ENCODE peak calls at places on chromosomes 5 and 9, in ten cellular contexts. J is transverse colon, G is GM12878, U is prostate gland, V is spleen, W is sigmoid colon, K is HCT116, Q is upper lobe of left lung, Y is Panc1, L is breast epithelium. Z is an unnamed sample. For H3K4me1, the result is how much of the 10 kb centered on the place peaks cover.

GRCh38 chr9:26779072-26779471 is 113.5 kb downstream of the CAAP1 start:
- DNase-seq in U (no peak), J (no peak), G (no peak), L (no peak), W (no peak), Q (no peak), V (no peak), Y (no peak), K (peak), Z (no peak)

GRCh38 chr9:109001275-109001676 is 12.0 kb downstream of the CTNNAL1 start:
- DNase-seq in W (no peak), U (no peak), K (peak), Q (no peak), L (no peak), Y (no peak), G (no peak), V (no peak), J (no peak), Z (no peak)

GRCh38 chr5:172758077-172758835 is 12.7 kb downstream of the DUSP1 start:
- DNase-seq in W (peak), V (peak), J (no peak), L (no peak), Q (no peak), Y (no peak), G (no peak), U (no peak), K (no peak), Z (peak)

GRCh38 chr5:23675456-23675855 is 168.0 kb downstream of the PRDM9 start:
- DNase-seq in Y (no peak), U (no peak), G (no peak), W (no peak), K (no peak), V (no peak), L (no peak), Q (no peak), J (no peak), Z (no peak)

GRCh38 chr9:85045271-85045670 is 375.7 kb downstream of the NTRK2 start:
- DNase-seq in W (no peak), G (no peak), L (no peak), Q (no peak), V (no peak), K (no peak), Y (peak), J (peak), U (no peak), Z (no peak)

GRCh38 chr5:119743927-119744326 is 114.6 kb downstream of the FAM170A start:
- DNase-seq in L (no peak), Q (no peak), V (no peak), J (no peak), K (peak), W (no peak), Y (peak), U (no peak), G (peak), Z (peak)

GRCh38 chr5:132714456-132715307 is 22.7 kb downstream of the KIF3A start:
- DNase-seq in U (no peak), Q (no peak), K (no peak), Y (no peak), W (no peak), J (no peak), G (no peak), V (no peak), L (no peak), Z (peak)

GRCh38 chr9:129722913-129723312 is 29.9 kb downstream of the PTGES start:
- DNase-seq in Q (no peak), L (no peak), G (no peak), W (no peak), U (no peak), V (no peak), Y (no peak), K (no peak), J (no peak), Z (no peak)

GRCh38 chr5:121503111-121503840 is 348.4 kb upstream of the FTMT start:
- DNase-seq in W (no peak), L (no peak), U (peak), V (no peak), J (peak), Q (no peak), Y (no peak), G (no peak), K (peak), Z (peak)

GRCh38 chr9:115411993-115412452 is 294.1 kb upstream of the TNC start:
- DNase-seq in Q (no peak), U (no peak), G (no peak), W (no peak), K (no peak), Y (no peak), J (no peak), V (no peak), L (no peak), Z (no peak)

GRCh38 chr5:181221792-181222629 is 1.1 kb upstream of the TRIM41 start:
- DNase-seq in Y (peak), Q (peak), K (peak), L (peak), U (peak), V (peak), W (peak), G (peak), J (peak), Z (peak)

GRCh38 chr5:61752588-61752987 is 420.5 kb downstream of the ZSWIM6 start:
- DNase-seq in U (no peak), Q (no peak), J (no peak), V (no peak), K (no peak), W (no peak), L (no peak), Y (no peak), G (no peak), Z (no peak)

GRCh38 chr9:123268240-123268949 is at the start of gene STRBP:
- DNase-seq in Y (peak), Q (peak), V (peak), G (peak), W (peak), L (peak), U (peak), J (peak), K (peak), Z (peak)

GRCh38 chr5:76081811-76082783 is 1.1 kb upstream of the SV2C start:
- DNase-seq in L (no peak), G (no peak), Q (peak), U (no peak), K (no peak), Y (no peak), W (no peak), J (no peak), V (peak), Z (peak)

GRCh38 chr5:76085286-76085579 is 2.0 kb downstream of the SV2C start:
- DNase-seq in J (no peak), Y (no peak), Q (no peak), G (no peak), K (no peak), W (no peak), L (no peak), U (no peak), V (no peak), Z (no peak)

GRCh38 chr5:76084496-76085285 is 1.5 kb downstream of the SV2C start:
- DNase-seq in V (peak), J (no peak), Y (no peak), G (no peak), Q (peak), L (no peak), W (no peak), U (no peak), K (no peak), Z (peak)

GRCh38 chr5:76083555-76084495 is 642 bp downstream of the SV2C start:
- DNase-seq in V (peak), U (no peak), L (no peak), G (no peak), K (no peak), J (no peak), Q (peak), W (no peak), Y (no peak), Z (peak)

DNA sequence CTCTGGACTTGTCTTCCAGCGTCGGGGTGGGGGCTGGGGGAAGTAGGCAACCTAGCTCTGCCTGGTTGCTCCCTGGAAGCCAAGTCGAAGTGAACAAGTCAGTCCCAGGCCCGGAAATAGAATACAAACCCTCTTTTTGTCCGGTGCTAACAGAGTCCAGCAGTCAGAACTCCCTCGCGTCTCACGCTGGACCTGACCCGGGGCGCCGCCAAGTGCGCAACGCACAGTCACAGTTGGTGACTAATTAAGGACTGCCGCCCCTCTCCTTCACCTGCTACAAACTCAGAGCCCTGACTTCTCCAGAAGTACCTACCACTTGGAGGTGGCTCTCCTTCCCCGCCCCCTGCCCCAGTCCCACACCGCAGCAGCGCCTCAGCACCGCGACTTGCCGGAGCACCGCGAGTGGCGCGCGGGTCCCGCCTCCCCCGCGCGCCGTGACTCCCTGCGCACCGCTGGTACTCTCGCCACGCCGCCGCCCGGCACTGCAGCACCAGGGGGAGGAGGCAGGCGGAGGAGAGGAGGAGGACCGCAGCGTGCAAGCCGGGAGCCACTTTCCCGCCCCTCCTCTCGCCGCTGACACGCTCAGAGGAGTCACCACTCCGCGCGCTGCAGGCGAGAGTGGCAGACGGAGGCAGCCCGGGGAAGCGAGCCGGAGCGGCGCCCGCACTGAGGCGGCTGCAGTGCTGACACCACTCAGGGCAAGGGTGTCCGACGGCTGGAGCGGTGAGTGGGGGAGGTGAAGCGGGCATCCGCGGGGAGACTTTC is at the start of gene SV2C:
- DNase-seq in G (no peak), J (peak), K (no peak), U (no peak), L (no peak), W (no peak), Y (no peak), V (peak), Q (peak), Z (peak)
- TF ChIP-seq POLR2AphosphoS5 in G (no peak), J (no peak), K (no peak), U (no peak), L (no peak), W (no peak), Y (no peak), V (no peak), Q (no peak), Z (no peak)

GRCh38 chr9:70408393-70409040 is 5.9 kb downstream of the KLF9 start:
- DNase-seq in V (no peak), Y (no peak), W (peak), U (no peak), J (no peak), G (no peak), Q (no peak), K (no peak), L (no peak), Z (peak)
- H3K4me1 ChIP-seq in V (half or more), Y (under half), W (half or more), U (under half), J (half or more), G (under half), Q (half or more), K (under half), L (under half), Z (under half)

GRCh38 chr9:81814404-81814793 is 113.8 kb upstream of the SPATA31D4 start:
- DNase-seq in V (no peak), Q (no peak), W (no peak), U (no peak), G (no peak), K (no peak), Y (no peak), L (no peak), J (no peak), Z (peak)
- TF ChIP-seq POLR2AphosphoS5 in V (no peak), Q (no peak), W (no peak), U (peak), G (no peak), K (no peak), Y (no peak), L (no peak), J (no peak), Z (no peak)

DNA sequence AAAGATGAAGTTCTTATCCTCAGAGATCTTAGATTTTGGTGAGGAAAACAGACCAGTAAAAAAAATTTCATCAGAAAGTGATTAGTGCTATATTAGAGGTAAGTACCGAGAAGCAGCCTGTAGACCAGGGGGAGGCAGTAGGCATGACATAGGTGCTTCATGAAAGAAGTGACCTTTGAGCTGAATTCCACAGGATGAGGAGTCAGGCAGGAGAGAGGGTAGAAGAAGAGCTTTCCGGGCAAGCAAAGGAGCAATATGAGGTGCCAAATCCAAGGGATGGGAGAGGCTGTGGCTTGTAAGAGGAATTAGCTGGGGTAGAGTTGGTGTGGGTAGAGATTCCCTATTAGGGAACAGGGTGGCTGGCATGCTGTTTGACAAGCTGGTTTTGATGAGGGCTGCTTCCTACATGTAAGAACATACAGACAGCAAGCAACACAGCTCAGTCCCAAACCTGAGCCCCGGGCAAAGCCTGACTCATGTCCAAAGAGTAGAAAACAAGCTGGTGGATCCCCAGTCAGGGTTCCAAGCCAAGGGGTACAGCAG is 48.4 kb upstream of the PWWP2A start:
- DNase-seq in Y (no peak), G (no peak), Q (no peak), W (no peak), U (no peak), L (no peak), V (no peak), J (no peak), K (no peak), Z (no peak)
- H3K4me1 ChIP-seq in Y (under half), G (under half), Q (under half), W (under half), U (under half), L (under half), V (under half), J (under half), K (under half), Z (under half)

GRCh38 chr9:98935064-98935463 is 8.6 kb upstream of the COL15A1 start:
- DNase-seq in K (no peak), G (no peak), Q (no peak), U (no peak), L (no peak), W (no peak), J (no peak), Y (no peak), V (no peak), Z (no peak)
- TF ChIP-seq POLR2AphosphoS5 in K (no peak), G (no peak), Q (no peak), U (no peak), L (no peak), W (no peak), J (no peak), Y (no peak), V (no peak), Z (no peak)

Z was measured in GM23338.